ENCODE peak calls at places on chromosomes 7 and 10, in six cellular contexts. Z is HCT116, K is adrenal gland, E is H54, W is spleen, V is ovary. T is an unnamed sample.

GRCh38 chr7:43039346-43039745 is 73.1 kb upstream of the HECW1 start:
- DNase-seq in Z (no peak), K (no peak), E (no peak), W (no peak), V (no peak), T (no peak)

GRCh38 chr10:44851881-44852280 is 59.3 kb upstream of the TMEM72 start:
- DNase-seq in Z (no peak), K (no peak), E (no peak), W (no peak), V (no peak), T (no peak)

GRCh38 chr7:26115628-26116027 is 36.4 kb upstream of the NFE2L3 start:
- DNase-seq in Z (no peak), K (no peak), E (no peak), W (no peak), V (no peak), T (no peak)

GRCh38 chr7:6015917-6016652 is 7.0 kb downstream of the AIMP2 start:
- DNase-seq in Z (no peak), K (peak), E (no peak), W (no peak), V (peak), T (peak)

GRCh38 chr7:149237502-149237901 is 1.9 kb upstream of the ZNF212 start:
- DNase-seq in Z (no peak), K (no peak), E (no peak), W (no peak), V (no peak), T (no peak)

GRCh38 chr7:54985405-54986360 is 33.1 kb upstream of the EGFR start:
- DNase-seq in Z (peak), K (no peak), E (peak), W (no peak), V (no peak), T (no peak)

GRCh38 chr7:41163991-41164390 is 538.9 kb downstream of the INHBA start:
- DNase-seq in Z (no peak), K (no peak), E (no peak), W (no peak), V (no peak), T (no peak)

GRCh38 chr10:103491729-103492364 is 1.7 kb upstream of the NEURL1 start:
- DNase-seq in Z (peak), K (peak), E (peak), W (no peak), V (peak), T (peak)

GRCh38 chr10:61975107-61975932 is 73.8 kb downstream of the ARID5B start:
- DNase-seq in Z (no peak), K (no peak), E (peak), W (no peak), V (no peak), T (no peak)

GRCh38 chr10:73246783-73247508 is at the start of gene DNAJC9:
- DNase-seq in Z (peak), K (peak), E (peak), W (peak), V (peak), T (peak)

GRCh38 chr10:44153901-44154670 is 230.8 kb downstream of the CXCL12 start:
- DNase-seq in Z (no peak), K (no peak), E (no peak), W (no peak), V (no peak), T (no peak)

GRCh38 chr10:71845410-71846406 is 5.3 kb downstream of the PSAP start:
- DNase-seq in Z (no peak), K (no peak), E (no peak), W (no peak), V (no peak), T (no peak)

GRCh38 chr10:77801474-77802238 is 124.9 kb downstream of the DLG5 start:
- DNase-seq in Z (no peak), K (peak), E (peak), W (peak), V (no peak), T (no peak)

GRCh38 chr10:37765216-37765615 is 92.2 kb downstream of the ZNF248 start:
- DNase-seq in Z (no peak), K (no peak), E (no peak), W (no peak), V (no peak), T (no peak)

GRCh38 chr10:86043236-86043635 is 323.4 kb downstream of the GRID1 start:
- DNase-seq in Z (no peak), K (no peak), E (no peak), W (no peak), V (no peak), T (no peak)

GRCh38 chr7:45197461-45197860 is 39.9 kb downstream of the RAMP3 start:
- DNase-seq in Z (no peak), K (no peak), E (no peak), W (peak), V (no peak), T (no peak)

GRCh38 chr7:1196950-1197349 is 35.7 kb upstream of the UNCX start:
- DNase-seq in Z (no peak), K (no peak), E (no peak), W (no peak), V (no peak), T (no peak)

GRCh38 chr7:100029591-100029990 is 14.2 kb downstream of the ZKSCAN1 start:
- DNase-seq in Z (no peak), K (no peak), E (no peak), W (no peak), V (no peak), T (no peak)

GRCh38 chr7:120794100-120794729 is 63.7 kb downstream of the TSPAN12 start:
- DNase-seq in Z (no peak), K (no peak), E (no peak), W (no peak), V (no peak), T (no peak)

GRCh38 chr10:93072225-93072712 is 1.4 kb upstream of the CYP26A1 start:
- DNase-seq in Z (no peak), K (no peak), E (no peak), W (no peak), V (no peak), T (no peak)

GRCh38 chr7:42272793-42273665 is 36.0 kb upstream of the GLI3 start:
- DNase-seq in Z (no peak), K (no peak), E (peak), W (no peak), V (no peak), T (no peak)

GRCh38 chr10:131784363-131785120 is 116.3 kb upstream of the PPP2R2D start:
- DNase-seq in Z (no peak), K (no peak), E (no peak), W (no peak), V (no peak), T (no peak)

GRCh38 chr10:1395025-1395981 is 339.1 kb downstream of the WDR37 start:
- DNase-seq in Z (no peak), K (peak), E (no peak), W (no peak), V (no peak), T (no peak)

GRCh38 chr7:28812641-28813040 is 145.5 kb downstream of the TRIL start:
- DNase-seq in Z (no peak), K (no peak), E (no peak), W (no peak), V (no peak), T (no peak)

GRCh38 chr7:106285801-106286492 is 1.2 kb upstream of the NAMPT start:
- DNase-seq in Z (no peak), K (no peak), E (no peak), W (no peak), V (no peak), T (no peak)

GRCh38 chr7:6228865-6229264 is 43.6 kb downstream of the CYTH3 start:
- DNase-seq in Z (no peak), K (no peak), E (no peak), W (no peak), V (no peak), T (no peak)

GRCh38 chr7:25238056-25238745 is 9.9 kb upstream of the NPVF start:
- DNase-seq in Z (no peak), K (no peak), E (no peak), W (no peak), V (no peak), T (no peak)

GRCh38 chr7:55065511-55066229 is 46.9 kb downstream of the EGFR start:
- DNase-seq in Z (peak), K (peak), E (peak), W (no peak), V (no peak), T (no peak)

GRCh38 chr10:126350216-126350992 is 37.9 kb downstream of the ADAM12 start:
- DNase-seq in Z (peak), K (no peak), E (peak), W (no peak), V (no peak), T (no peak)

GRCh38 chr7:106041140-106041717 is 70.9 kb downstream of the SYPL1 start:
- DNase-seq in Z (peak), K (peak), E (peak), W (no peak), V (no peak), T (no peak)

GRCh38 chr10:88728107-88728763 is 22.2 kb downstream of the LIPK start:
- DNase-seq in Z (peak), K (peak), E (peak), W (peak), V (peak), T (peak)

GRCh38 chr10:48509974-48510692 is 94.7 kb downstream of the ARHGAP22 start:
- DNase-seq in Z (no peak), K (peak), E (no peak), W (peak), V (peak), T (peak)

GRCh38 chr7:34133356-34133982 is 228.1 kb downstream of the BMPER start:
- DNase-seq in Z (no peak), K (no peak), E (peak), W (no peak), V (no peak), T (no peak)

GRCh38 chr10:79435271-79436065 is 10.0 kb downstream of the ZCCHC24 start:
- DNase-seq in Z (no peak), K (no peak), E (no peak), W (peak), V (peak), T (peak)

GRCh38 chr7:26690135-26690534 is 174.3 kb downstream of the SKAP2 start:
- DNase-seq in Z (no peak), K (no peak), E (no peak), W (no peak), V (no peak), T (no peak)

GRCh38 chr10:42951486-42952251 is 125.2 kb upstream of the RET start:
- DNase-seq in Z (no peak), K (peak), E (no peak), W (peak), V (no peak), T (peak)

GRCh38 chr7:46759711-46760480 is 822.0 kb downstream of the TNS3 start:
- DNase-seq in Z (no peak), K (no peak), E (no peak), W (no peak), V (no peak), T (no peak)

GRCh38 chr7:143849785-143850479 is 52.0 kb downstream of the TCAF1 start:
- DNase-seq in Z (no peak), K (no peak), E (no peak), W (peak), V (no peak), T (no peak)

GRCh38 chr7:128832880-128833147 is 2.6 kb downstream of the FLNC start:
- DNase-seq in Z (no peak), K (no peak), E (no peak), W (no peak), V (no peak), T (no peak)

GRCh38 chr7:153772966-153773365 is 279.2 kb upstream of the DPP6 start:
- DNase-seq in Z (no peak), K (no peak), E (no peak), W (no peak), V (no peak), T (no peak)
- TF ChIP-seq POLR2A in Z (no peak), K (no peak), E (no peak), W (no peak), V (no peak), T (no peak)

GRCh38 chr7:95433129-95433528 is 1.7 kb downstream of the PON2 start:
- DNase-seq in Z (no peak), K (no peak), E (no peak), W (no peak), V (no peak), T (no peak)

GRCh38 chr7:95436407-95436806 is 1.6 kb upstream of the PON2 start:
- DNase-seq in Z (no peak), K (no peak), E (no peak), W (no peak), V (no peak), T (no peak)

GRCh38 chr7:95435422-95435780 is 573 bp upstream of the PON2 start:
- DNase-seq in Z (no peak), K (no peak), E (no peak), W (peak), V (peak), T (no peak)

GRCh38 chr7:95433952-95434351 is 876 bp downstream of the PON2 start:
- DNase-seq in Z (no peak), K (no peak), E (no peak), W (no peak), V (no peak), T (no peak)

GRCh38 chr7:95434501-95435421 is at the start of gene PON2:
- DNase-seq in Z (peak), K (peak), E (peak), W (peak), V (peak), T (peak)
- TF ChIP-seq POLR2A in Z (peak), K (peak), E (peak), W (peak), V (peak), T (peak)

GRCh38 chr7:118185163-118185860 is 1.3 kb downstream of the LSM8 start:
- DNase-seq in Z (no peak), K (no peak), E (no peak), W (no peak), V (no peak), T (no peak)

GRCh38 chr7:118183254-118183585 is 744 bp upstream of the LSM8 start:
- DNase-seq in Z (no peak), K (no peak), E (no peak), W (peak), V (no peak), T (no peak)

GRCh38 chr7:118182618-118183253 is 1.2 kb upstream of the LSM8 start:
- DNase-seq in Z (no peak), K (no peak), E (no peak), W (no peak), V (no peak), T (no peak)

GRCh38 chr7:118184392-118184899 is 482 bp downstream of the LSM8 start:
- DNase-seq in Z (no peak), K (no peak), E (no peak), W (no peak), V (no peak), T (no peak)

DNA sequence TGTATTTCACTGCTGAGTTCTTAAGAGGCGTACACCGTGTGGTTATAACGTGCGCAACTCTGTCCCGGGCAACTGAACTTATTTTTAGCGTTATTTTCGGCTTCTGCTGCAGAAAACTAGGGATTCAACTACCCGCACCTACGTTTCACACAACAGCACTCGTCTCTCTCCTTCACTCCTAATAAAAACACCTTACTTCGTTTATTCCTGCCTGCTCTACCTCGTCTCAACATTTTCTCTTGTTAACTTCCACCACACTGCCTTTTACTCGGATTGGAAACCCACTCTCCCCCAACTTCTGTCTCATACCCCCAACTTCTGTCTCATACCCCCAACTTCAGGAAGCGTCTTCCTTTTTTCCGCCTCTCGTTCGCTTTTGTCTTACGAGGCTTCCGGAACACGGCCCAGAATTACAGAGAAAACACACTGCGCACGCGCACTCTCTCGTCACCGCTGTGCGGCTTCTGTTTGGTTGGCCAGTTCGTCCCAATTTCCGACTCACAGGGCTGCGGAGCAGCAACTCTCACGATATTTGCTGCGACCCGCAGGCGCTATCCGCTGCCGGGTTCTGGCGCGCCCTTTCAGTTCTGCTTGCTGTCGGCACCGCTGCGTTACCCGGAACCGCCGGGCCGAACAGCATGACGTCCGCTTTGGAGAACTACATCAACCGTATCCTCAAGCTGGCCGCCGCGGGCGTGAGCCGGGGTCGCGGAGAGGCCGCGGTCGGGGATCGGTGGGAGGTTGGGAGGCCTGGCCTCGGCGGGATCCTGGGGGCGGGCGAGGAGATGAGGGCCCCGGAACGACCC is at the start of gene LSM8:
- DNase-seq in Z (peak), K (peak), E (peak), W (peak), V (peak), T (peak)
- TF ChIP-seq POLR2A in Z (peak), K (peak), E (peak), W (peak), V (peak), T (no peak)

GRCh38 chr7:2243483-2243840 is 1.4 kb downstream of the NUDT1 start:
- DNase-seq in Z (no peak), K (no peak), E (no peak), W (no peak), V (no peak), T (no peak)

GRCh38 chr7:2241580-2242540 is at the start of the genes MRM2 and NUDT1:
- DNase-seq in Z (peak), K (peak), E (peak), W (peak), V (peak), T (peak)

GRCh38 chr7:2245883-2246679 is 4.1 kb downstream of the NUDT1 start:
- DNase-seq in Z (no peak), K (no peak), E (no peak), W (no peak), V (no peak), T (peak)

GRCh38 chr7:2242541-2243482 is 786 bp downstream of the NUDT1 start:
- DNase-seq in Z (no peak), K (no peak), E (peak), W (no peak), V (no peak), T (no peak)

DNA sequence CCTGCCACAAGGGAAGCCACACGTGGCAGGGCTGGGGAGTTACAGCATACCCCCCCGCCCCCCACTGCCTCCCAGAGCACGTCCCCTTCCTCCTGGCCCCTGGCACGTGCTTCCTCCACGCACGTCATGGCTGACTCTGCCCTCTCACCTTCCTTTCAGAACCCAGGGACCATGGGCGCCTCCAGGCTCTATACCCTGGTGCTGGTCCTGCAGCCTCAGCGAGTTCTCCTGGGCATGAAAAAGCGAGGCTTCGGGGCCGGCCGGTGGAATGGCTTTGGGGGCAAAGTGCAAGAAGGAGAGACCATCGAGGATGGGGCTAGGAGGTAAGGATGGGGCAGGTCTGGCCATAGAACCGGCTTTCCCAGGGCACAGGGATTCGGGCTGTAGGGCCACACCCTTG is 2.4 kb downstream of the NUDT1 start:
- DNase-seq in Z (no peak), K (no peak), E (no peak), W (no peak), V (no peak), T (no peak)
- TF ChIP-seq POLR2A in Z (no peak), K (no peak), E (no peak), W (no peak), V (no peak), T (no peak)

GRCh38 chr7:64665980-64666674 is at the start of gene ZNF107:
- DNase-seq in Z (peak), K (peak), E (peak), W (peak), V (peak), T (peak)
- TF ChIP-seq POLR2A in Z (no peak), K (peak), E (peak), W (peak), V (no peak), T (peak)

T was measured in heart left ventricle.